ENCODE peak calls at places on chromosome 10, in ten cellular contexts. W, S, H, G, X, F, U, B, J and Z are unnamed samples.

GRCh38 chr10:128186959-128187787 is 61.0 kb upstream of the MKI67 start:
- DNase-seq in U (no peak), X (no peak), J (no peak), S (peak), G (no peak), F (no peak), W (peak), H (no peak), B (no peak), Z (no peak)

GRCh38 chr10:131786756-131787605 is 113.8 kb upstream of the PPP2R2D start:
- DNase-seq in G (no peak), H (peak), X (no peak), J (peak), U (peak), F (no peak), S (peak), W (peak), B (peak), Z (no peak)

GRCh38 chr10:16652154-16652553 is 130.5 kb upstream of the C1QL3 start:
- DNase-seq in B (peak), W (no peak), X (no peak), G (no peak), F (no peak), U (no peak), J (no peak), S (no peak), H (no peak), Z (no peak)

GRCh38 chr10:95456486-95456885 is 104.7 kb downstream of the SORBS1 start:
- DNase-seq in F (no peak), W (no peak), X (no peak), G (no peak), B (no peak), H (no peak), S (no peak), U (no peak), J (no peak), Z (no peak)

GRCh38 chr10:24456319-24456718 is 247.4 kb downstream of the KIAA1217 start:
- DNase-seq in J (no peak), X (no peak), G (no peak), H (no peak), S (no peak), U (no peak), B (peak), F (no peak), W (no peak), Z (no peak)

GRCh38 chr10:48194830-48195229 is 79.7 kb downstream of the FRMPD2 start:
- DNase-seq in W (no peak), J (no peak), G (no peak), U (no peak), X (no peak), H (no peak), B (no peak), F (no peak), S (no peak), Z (no peak)

GRCh38 chr10:60140681-60141632 is 234.6 kb upstream of the CCDC6 start:
- DNase-seq in J (peak), U (peak), H (no peak), W (no peak), G (no peak), F (no peak), X (no peak), S (no peak), B (no peak), Z (no peak)

GRCh38 chr10:50063100-50063499 is 4.7 kb upstream of the WASHC2A start:
- DNase-seq in X (no peak), B (no peak), J (peak), G (no peak), S (no peak), W (no peak), U (peak), F (no peak), H (no peak), Z (peak)

GRCh38 chr10:20958764-20959163 is 61.7 kb upstream of the NEBL start:
- DNase-seq in H (no peak), U (no peak), W (no peak), S (no peak), J (no peak), B (no peak), F (no peak), G (no peak), X (no peak), Z (no peak)

GRCh38 chr10:12844796-12845524 is 156.6 kb downstream of the CCDC3 start:
- DNase-seq in W (peak), J (no peak), F (no peak), U (no peak), B (peak), S (no peak), X (no peak), H (no peak), G (no peak), Z (no peak)

DNA sequence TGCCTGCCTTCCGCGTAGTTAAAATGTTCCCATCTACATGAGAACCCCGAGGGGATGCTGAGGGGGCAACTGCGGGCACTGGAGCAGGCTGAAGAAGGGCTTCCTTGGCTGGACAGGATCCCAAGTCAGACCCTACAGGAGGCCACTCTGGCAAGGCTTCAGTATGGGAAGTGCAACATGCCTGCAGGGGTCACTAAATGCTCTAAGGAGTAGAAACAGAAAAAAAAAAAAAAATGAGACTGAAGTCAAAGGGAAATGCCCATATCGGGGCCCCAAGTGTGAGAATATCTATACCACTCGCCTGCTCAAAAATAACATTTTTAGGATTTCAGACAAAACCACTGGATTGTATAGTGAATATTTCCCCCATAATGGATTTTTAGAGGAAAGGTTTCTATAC is 33.5 kb downstream of the FAM204A start:
- DNase-seq in H (no peak), U (no peak), F (no peak), B (no peak), X (no peak), S (no peak), W (no peak), J (peak), G (no peak), Z (no peak)
- TF ChIP-seq CTCF in H (no peak), U (no peak), F (no peak), B (peak), X (no peak), S (no peak), W (no peak), J (no peak), G (peak), Z (no peak)

DNA sequence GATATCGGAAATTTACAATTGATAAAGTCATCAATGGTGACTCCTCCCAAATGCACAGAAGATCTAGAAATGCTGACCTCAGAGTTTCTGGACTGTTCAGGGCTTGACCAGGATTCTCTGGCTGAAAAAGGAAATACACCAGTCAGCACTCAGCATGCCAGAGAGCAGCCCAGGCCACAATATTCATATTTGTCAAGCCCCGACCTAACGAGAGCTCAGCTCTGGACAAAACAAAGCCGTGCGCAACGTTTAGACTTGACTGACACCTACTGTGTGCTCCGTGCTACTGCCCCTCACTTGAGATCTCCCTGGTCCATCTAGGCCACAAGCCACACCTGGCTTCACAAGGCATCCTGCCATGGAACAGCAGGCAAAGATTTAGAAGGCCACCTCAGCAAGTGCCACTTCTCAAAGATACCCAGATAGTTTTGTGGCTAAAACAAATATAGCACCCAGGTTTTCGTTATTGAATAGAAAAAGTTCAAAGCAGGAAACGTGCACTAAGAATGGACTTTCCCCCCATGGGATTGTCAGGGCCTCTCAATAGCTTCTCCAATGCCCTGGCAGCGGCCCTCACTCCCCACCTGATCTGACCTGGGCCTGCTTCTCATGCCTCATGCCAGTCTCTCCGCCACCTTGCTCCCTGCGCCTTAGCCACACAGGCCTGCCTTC is 218.3 kb downstream of the FAM107B start:
- DNase-seq in F (peak), S (peak), W (no peak), X (no peak), H (peak), G (no peak), U (no peak), J (peak), B (no peak), Z (peak)
- TF ChIP-seq CTCF in F (peak), S (peak), W (no peak), X (no peak), H (peak), G (peak), U (no peak), J (no peak), B (no peak), Z (peak)

GRCh38 chr10:123573236-123574147 is 92.7 kb upstream of the GPR26 start:
- DNase-seq in B (peak), J (peak), U (peak), G (no peak), F (peak), S (peak), W (peak), H (peak), X (no peak), Z (peak)
- TF ChIP-seq CTCF in B (peak), J (peak), U (peak), G (peak), F (peak), S (peak), W (no peak), H (peak), X (no peak), Z (peak)

GRCh38 chr10:36608866-36609265 is 516.5 kb upstream of the ANKRD30A start:
- DNase-seq in J (no peak), G (no peak), X (no peak), F (no peak), H (no peak), U (no peak), S (no peak), W (no peak), B (no peak), Z (no peak)

GRCh38 chr10:36608251-36608650 is 517.1 kb upstream of the ANKRD30A start:
- DNase-seq in U (no peak), W (no peak), B (no peak), S (no peak), G (no peak), X (no peak), J (no peak), F (no peak), H (no peak), Z (no peak)

DNA sequence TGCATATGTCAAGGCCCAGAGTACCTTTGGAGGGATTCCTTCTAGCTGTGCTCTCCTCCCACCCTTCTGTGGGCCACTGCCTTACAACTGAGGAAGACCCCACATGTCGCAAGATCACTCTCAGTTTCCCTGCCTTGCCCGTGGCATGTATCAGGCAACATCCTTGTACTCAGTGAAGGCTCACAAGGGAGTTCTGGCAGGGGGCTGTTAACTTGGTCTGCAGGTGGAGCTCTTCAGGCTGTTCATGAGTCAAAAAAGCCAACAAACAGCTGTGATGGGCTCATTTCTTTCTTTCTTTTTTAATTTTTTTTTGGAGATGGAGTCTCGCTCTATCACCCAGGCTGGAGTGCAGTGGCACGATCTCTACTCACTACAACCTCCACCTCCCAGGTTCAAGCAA is 513.0 kb upstream of the ANKRD30A start:
- DNase-seq in F (no peak), U (no peak), X (no peak), B (no peak), G (no peak), J (peak), W (no peak), S (no peak), H (no peak), Z (no peak)
- TF ChIP-seq CTCF in F (no peak), U (no peak), X (no peak), B (no peak), G (no peak), J (no peak), W (no peak), S (no peak), H (no peak), Z (no peak)

GRCh38 chr10:132986978-132987377 is 44.6 kb upstream of the CFAP46 start:
- DNase-seq in G (no peak), U (no peak), B (no peak), W (no peak), X (no peak), J (no peak), F (no peak), S (no peak), H (no peak), Z (no peak)
- TF ChIP-seq CTCF in G (no peak), U (no peak), B (no peak), W (no peak), X (no peak), J (no peak), F (no peak), S (no peak), H (no peak), Z (no peak)

DNA sequence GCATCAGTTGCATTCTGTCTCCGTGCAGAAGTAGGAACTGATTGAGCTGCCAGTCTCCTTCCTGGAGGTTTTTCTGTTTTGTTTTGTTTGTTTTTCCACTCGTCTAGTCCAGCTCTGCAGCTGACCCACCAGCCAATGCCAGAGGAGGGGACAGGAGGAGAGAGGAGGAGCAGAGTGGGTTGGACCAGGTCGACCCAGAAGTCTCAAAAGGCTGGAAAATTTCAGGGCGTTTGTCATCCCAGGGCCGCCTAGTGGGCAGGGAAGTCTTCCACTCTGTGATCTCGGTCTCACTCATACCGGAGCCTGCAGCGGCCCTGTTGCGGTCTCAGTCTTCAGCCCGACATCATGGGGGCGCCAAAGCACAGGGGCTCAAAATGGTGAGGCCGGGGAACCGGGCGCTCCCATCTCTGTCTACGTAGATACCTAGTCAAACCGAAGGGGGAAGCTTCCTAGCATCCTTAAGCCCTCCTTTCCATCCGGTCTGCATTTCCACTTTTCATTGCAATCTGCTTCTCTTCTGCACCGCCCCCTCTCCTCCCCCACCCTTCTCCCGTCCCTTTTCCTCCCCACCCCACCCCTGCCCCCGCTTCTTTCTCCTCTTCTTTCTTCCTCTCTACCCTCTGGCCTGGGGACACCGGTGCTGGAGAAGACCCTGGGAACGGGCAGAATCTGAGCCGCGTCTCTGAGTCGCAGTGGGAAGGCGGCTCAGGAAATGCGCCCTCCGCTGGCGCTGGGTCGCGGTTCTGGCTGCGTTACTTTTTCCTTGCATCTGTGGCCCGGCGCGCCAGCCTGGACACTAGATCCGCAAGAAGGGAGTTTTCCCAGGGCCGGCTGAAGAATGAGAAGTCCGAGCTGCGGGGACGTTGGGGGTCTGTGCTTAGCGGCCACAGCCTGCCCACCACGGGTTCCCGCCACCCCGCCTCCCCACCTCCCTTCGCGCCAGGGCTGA is 16.2 kb upstream of the PAX2 start:
- DNase-seq in U (peak), G (peak), F (no peak), X (no peak), H (peak), J (peak), B (peak), W (no peak), S (no peak), Z (no peak)
- TF ChIP-seq CTCF in U (peak), G (peak), F (no peak), X (no peak), H (peak), J (peak), B (peak), W (no peak), S (peak), Z (peak)

GRCh38 chr10:15262036-15262713 is 93.7 kb upstream of the NMT2 start:
- DNase-seq in B (peak), F (no peak), G (no peak), J (no peak), X (no peak), W (no peak), S (no peak), U (no peak), H (peak), Z (no peak)
- TF ChIP-seq CTCF in B (peak), F (peak), G (peak), J (no peak), X (peak), W (no peak), S (no peak), U (no peak), H (no peak), Z (no peak)